ENCODE peak calls at places on chromosome 19, in five cellular contexts. C is K562, Q is HepG2, Y is H1, T is GM12878. L is an unnamed sample.

GRCh38 chr19:2315818-2316353 is 7.9 kb upstream of the LINGO3 start:
- DNase-seq in C (no peak), Q (peak; percentile 55), T (no peak), Y (peak; percentile 86), L (peak; percentile 82)

GRCh38 chr19:19606021-19606420 is 12.5 kb downstream of the PBX4 start:
- DNase-seq in Q (no peak), T (no peak), C (no peak), Y (no peak), L (no peak)

GRCh38 chr19:3316132-3316648 is 50.2 kb upstream of the NFIC start:
- DNase-seq in Q (no peak), Y (no peak), T (no peak), C (no peak), L (no peak)

GRCh38 chr19:41412953-41413352 is 14.2 kb downstream of the B3GNT8 start:
- DNase-seq in C (no peak), Q (no peak), Y (no peak), T (no peak), L (no peak)

GRCh38 chr19:16585808-16586476 is 13.7 kb upstream of the SLC35E1 start:
- DNase-seq in Q (no peak), T (peak; percentile 98), Y (no peak), C (no peak), L (no peak)

GRCh38 chr19:16369664-16370576 is 45.3 kb downstream of the KLF2 start:
- DNase-seq in Y (no peak), Q (no peak), T (no peak), C (no peak), L (no peak)

GRCh38 chr19:14023404-14024235 is 4.3 kb upstream of the RLN3 start:
- DNase-seq in C (peak; percentile 67), Q (peak; percentile 85), Y (peak; percentile 78), T (no peak), L (peak; percentile 77)

GRCh38 chr19:18659281-18660050 is 22.6 kb downstream of the KLHL26 start:
- DNase-seq in Q (no peak), T (no peak), Y (no peak), C (no peak), L (no peak)

GRCh38 chr19:5308471-5309437 is 31.9 kb downstream of the PTPRS start:
- DNase-seq in T (no peak), Q (no peak), C (peak; percentile 51), Y (no peak), L (no peak)

GRCh38 chr19:6057651-6058365 is 52.5 kb downstream of the RFX2 start:
- DNase-seq in Q (no peak), Y (no peak), C (no peak), T (no peak), L (no peak)

GRCh38 chr19:11570039-11570462 is 7.4 kb downstream of the ACP5 start:
- DNase-seq in T (no peak), Y (no peak), C (no peak), Q (no peak), L (no peak)

GRCh38 chr19:13966684-13967128 is 14.4 kb downstream of the DCAF15 start:
- DNase-seq in Q (no peak), T (no peak), C (no peak), Y (no peak), L (no peak)

GRCh38 chr19:47093841-47094240 is 19.7 kb downstream of the ZC3H4 start:
- DNase-seq in Y (no peak), T (no peak), C (no peak), Q (no peak), L (no peak)

GRCh38 chr19:11106477-11106876 is 17.2 kb downstream of the LDLR start:
- DNase-seq in Y (no peak), C (no peak), Q (no peak), T (no peak), L (no peak)

GRCh38 chr19:35253316-35254286 is 4.8 kb downstream of the LSR start:
- DNase-seq in Y (peak; percentile 48), C (no peak), Q (peak; percentile 79), T (no peak), L (peak; percentile 17)

GRCh38 chr19:15313649-15314279 is 18.6 kb downstream of the BRD4 start:
- DNase-seq in T (no peak), Q (no peak), C (no peak), Y (no peak), L (no peak)

GRCh38 chr19:16516381-16516780 is 20.2 kb downstream of the C19orf44 start:
- DNase-seq in C (no peak), Y (no peak), T (no peak), Q (no peak), L (no peak)

GRCh38 chr19:50358483-50359431 is 6.7 kb downstream of the NAPSA start:
- DNase-seq in Q (no peak), C (peak; percentile 95), T (peak; percentile 48), Y (no peak), L (no peak)
- TF ChIP-seq ATF2 in Q (no peak), C (peak; percentile 95), T (peak; percentile 94), Y (no peak), L (no peak)

DNA sequence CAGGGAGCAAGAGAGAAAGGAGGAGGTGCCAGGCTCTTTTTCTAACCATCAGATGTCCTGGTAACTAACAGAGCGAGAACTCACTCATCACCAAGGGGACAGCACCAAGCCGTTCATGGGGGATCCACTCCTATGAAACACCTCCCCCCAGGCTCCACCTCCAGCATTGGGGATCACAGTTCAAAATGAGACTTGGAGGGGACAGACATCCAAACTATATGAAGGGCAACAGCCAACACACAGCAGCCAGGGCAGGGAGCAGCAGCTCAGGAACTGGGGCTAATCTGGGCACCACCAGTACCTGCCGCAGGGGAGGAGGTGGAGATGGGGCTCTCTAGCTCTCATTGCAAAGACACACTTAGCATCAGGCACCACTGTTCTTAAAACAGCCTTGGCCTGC is 34.3 kb upstream of the VSTM2B start:
- DNase-seq in T (no peak), C (no peak), Y (peak; percentile 37), Q (no peak), L (no peak)
- TF ChIP-seq ATF2 in T (no peak), C (no peak), Y (no peak), Q (no peak), L (no peak)

DNA sequence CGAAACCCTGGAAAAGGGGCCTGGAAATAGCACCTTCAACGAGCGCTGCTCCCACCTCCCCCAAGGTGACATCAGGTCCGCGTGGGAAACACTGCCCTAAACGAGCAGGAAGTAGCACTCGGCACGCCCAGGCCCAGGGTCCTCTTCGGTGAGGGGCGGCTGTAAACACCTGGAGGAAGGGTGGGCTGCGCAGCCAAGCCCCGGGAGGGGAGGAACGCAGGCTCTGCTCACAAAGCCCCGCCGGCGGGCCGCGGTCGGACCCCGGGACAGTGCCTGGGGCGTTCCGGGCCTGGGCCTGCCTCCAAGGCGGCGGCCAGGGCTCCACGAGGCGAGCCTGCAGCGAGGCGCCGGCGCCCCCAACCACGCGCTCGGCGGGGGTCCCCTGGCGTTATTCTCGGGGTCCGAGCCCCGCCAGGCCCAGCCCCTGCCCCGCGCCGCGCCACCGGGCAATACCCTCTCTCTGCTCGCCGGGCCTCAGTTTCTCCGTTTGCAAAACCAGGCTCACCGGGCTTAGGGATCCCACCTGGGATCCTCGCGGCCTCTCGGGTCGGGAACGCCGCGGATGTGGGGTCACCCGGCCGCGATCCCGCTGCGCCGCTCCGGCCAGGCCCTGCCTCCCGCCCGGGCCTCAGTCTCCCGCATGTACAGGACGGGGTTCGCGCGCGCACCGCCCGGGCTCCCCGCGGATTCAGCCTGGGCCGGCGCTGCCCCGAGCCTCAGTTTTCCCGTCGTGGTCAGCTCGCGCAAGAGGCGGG is 630 bp downstream of the RNF126 start:
- DNase-seq in T (no peak), Q (peak; percentile 52), C (peak; percentile 61), Y (no peak), L (peak; percentile 46)
- TF ChIP-seq ATF2 in T (no peak), Q (no peak), C (no peak), Y (no peak), L (no peak)

DNA sequence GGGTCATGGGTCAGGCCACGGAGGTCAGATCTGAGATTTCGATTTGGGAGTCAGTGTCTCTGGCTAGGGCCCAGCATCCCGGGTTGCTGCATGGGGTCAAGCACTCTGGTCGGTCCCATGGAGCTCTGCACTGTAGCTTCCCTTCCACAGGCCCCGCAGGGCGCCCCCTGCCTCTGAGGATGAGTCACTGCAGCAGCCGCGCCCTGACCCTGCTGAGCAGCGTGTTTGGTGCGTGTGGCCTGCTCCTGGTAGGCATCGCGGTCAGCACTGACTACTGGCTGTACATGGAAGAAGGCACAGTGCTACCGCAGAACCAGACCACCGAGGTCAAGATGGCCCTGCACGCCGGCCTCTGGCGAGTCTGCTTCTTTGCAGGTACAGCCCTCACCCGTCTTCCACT is 3.6 kb downstream of the CACNG7 start:
- DNase-seq in T (no peak), Q (no peak), Y (peak; percentile 94), C (peak; percentile 70), L (peak; percentile 88)
- TF ChIP-seq ATF2 in T (no peak), Q (no peak), Y (no peak), C (no peak), L (no peak)

GRCh38 chr19:28543244-28543776 is 669.6 kb downstream of the UQCRFS1 start:
- DNase-seq in C (no peak), Q (no peak), Y (no peak), T (no peak), L (no peak)

GRCh38 chr19:28542394-28543243 is 670.3 kb downstream of the UQCRFS1 start:
- DNase-seq in Q (no peak), T (no peak), C (no peak), Y (no peak), L (no peak)

GRCh38 chr19:28539759-28540158 is 673.2 kb downstream of the UQCRFS1 start:
- DNase-seq in C (no peak), Q (no peak), Y (no peak), T (no peak), L (no peak)

GRCh38 chr19:28541029-28541428 is 671.9 kb downstream of the UQCRFS1 start:
- DNase-seq in Q (no peak), C (no peak), T (no peak), Y (no peak), L (no peak)

DNA sequence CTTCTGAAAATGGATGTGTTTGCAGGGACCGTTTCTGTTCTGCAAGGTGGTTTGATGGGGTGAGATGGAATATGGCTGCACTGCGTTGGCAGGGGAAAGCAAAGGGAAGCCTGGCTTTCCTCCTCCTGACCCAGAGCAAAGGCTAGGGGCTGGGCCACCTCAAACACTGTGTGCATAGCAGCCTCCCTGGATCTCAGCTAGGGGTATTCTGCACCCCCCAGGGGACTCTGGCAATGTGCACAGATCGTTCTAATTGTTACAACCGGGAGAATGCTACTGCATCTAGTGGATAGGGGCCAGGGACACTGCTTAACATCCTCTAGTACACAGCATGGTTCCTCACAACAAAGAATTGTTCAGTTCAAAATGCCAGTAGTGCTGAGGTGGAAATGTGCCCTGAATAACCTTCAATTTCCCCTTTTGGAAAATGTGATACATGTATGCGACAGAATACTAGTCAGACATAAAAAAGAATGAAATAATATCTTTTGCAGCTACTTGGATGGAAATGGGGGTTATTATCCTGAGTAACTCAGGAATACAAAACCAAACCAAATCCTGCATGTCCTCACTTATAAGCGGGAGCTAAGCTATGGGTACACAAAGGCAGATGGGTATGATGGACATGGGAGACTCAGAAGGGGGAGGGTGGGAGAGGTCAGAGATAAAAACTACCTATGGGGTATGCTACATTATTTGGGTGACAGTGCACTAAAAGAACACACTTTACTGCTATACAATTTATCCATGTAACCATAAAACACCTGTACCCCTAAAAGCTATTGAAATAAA is 671.2 kb downstream of the UQCRFS1 start:
- DNase-seq in T (no peak), C (no peak), Q (no peak), Y (no peak), L (no peak)
- TF ChIP-seq ATF2 in T (no peak), C (no peak), Q (no peak), Y (no peak), L (no peak)

L was measured in WTC11.